ENCODE peak calls at places on chromosomes 3 and 15, in ten cellular contexts. T, S, G, M, K, N, E, F, P and B are unnamed samples.

GRCh38 chr3:176919836-176920760 is 277.2 kb downstream of the TBL1XR1 start:
- DNase-seq in T (no peak), S (no peak), G (no peak), M (no peak), K (no peak), N (no peak), E (no peak), F (no peak), P (no peak), B (no peak)

GRCh38 chr3:122691195-122691594 is 10.6 kb downstream of the PARP14 start:
- DNase-seq in T (no peak), S (no peak), G (no peak), M (no peak), K (no peak), N (no peak), E (no peak), F (no peak), P (no peak), B (peak)

GRCh38 chr3:9214599-9214998 is 34.8 kb downstream of the SRGAP3 start:
- DNase-seq in T (no peak), S (no peak), G (no peak), M (no peak), K (no peak), N (no peak), E (no peak), F (no peak), P (no peak), B (no peak)

GRCh38 chr3:151093148-151093547 is 7.7 kb downstream of the MED12L start:
- DNase-seq in T (no peak), S (no peak), G (no peak), M (no peak), K (no peak), N (no peak), E (no peak), F (no peak), P (no peak), B (no peak)

GRCh38 chr15:71730277-71731144 is 79.8 kb upstream of the NR2E3 start:
- DNase-seq in T (peak), S (peak), G (no peak), M (peak), K (no peak), N (no peak), E (peak), F (no peak), P (peak), B (peak)

GRCh38 chr3:33372218-33373081 is 67.8 kb downstream of the UBP1 start:
- DNase-seq in T (peak), S (peak), G (no peak), M (peak), K (no peak), N (no peak), E (no peak), F (no peak), P (peak), B (peak)

GRCh38 chr15:64122936-64123351 is 27.2 kb downstream of the SNX1 start:
- DNase-seq in T (no peak), S (no peak), G (no peak), M (no peak), K (no peak), N (no peak), E (no peak), F (no peak), P (no peak), B (no peak)

GRCh38 chr3:194249323-194250103 is 101.6 kb downstream of the CPN2 start:
- DNase-seq in T (no peak), S (no peak), G (no peak), M (no peak), K (no peak), N (no peak), E (no peak), F (no peak), P (peak), B (no peak)

GRCh38 chr3:131704084-131704483 is 201.3 kb upstream of the MRPL3 start:
- DNase-seq in T (no peak), S (no peak), G (no peak), M (no peak), K (no peak), N (no peak), E (no peak), F (no peak), P (no peak), B (no peak)

GRCh38 chr3:65992106-65992505 is 46.6 kb downstream of the MAGI1 start:
- DNase-seq in T (no peak), S (no peak), G (no peak), M (no peak), K (no peak), N (no peak), E (no peak), F (no peak), P (no peak), B (no peak)

GRCh38 chr3:16106050-16106449 is 68.4 kb upstream of the GALNT15 start:
- DNase-seq in T (no peak), S (no peak), G (no peak), M (no peak), K (no peak), N (no peak), E (no peak), F (no peak), P (no peak), B (no peak)

GRCh38 chr3:8554725-8555621 is 53.4 kb downstream of the LMCD1 start:
- DNase-seq in T (peak), S (no peak), G (no peak), M (no peak), K (peak), N (peak), E (peak), F (no peak), P (peak), B (no peak)

GRCh38 chr3:99730870-99731269 is 86.8 kb upstream of the CMSS1 start:
- DNase-seq in T (no peak), S (no peak), G (no peak), M (no peak), K (no peak), N (no peak), E (no peak), F (no peak), P (no peak), B (no peak)

GRCh38 chr15:38860682-38861081 is 296.1 kb upstream of the RASGRP1 start:
- DNase-seq in T (no peak), S (no peak), G (no peak), M (no peak), K (no peak), N (no peak), E (no peak), F (no peak), P (no peak), B (no peak)

GRCh38 chr3:147191795-147192385 is 214.5 kb downstream of the ZIC4 start:
- DNase-seq in T (peak), S (no peak), G (peak), M (peak), K (no peak), N (no peak), E (peak), F (no peak), P (peak), B (no peak)

GRCh38 chr3:126988451-126989021 is 5.6 kb downstream of the PLXNA1 start:
- DNase-seq in T (no peak), S (no peak), G (no peak), M (no peak), K (no peak), N (no peak), E (no peak), F (no peak), P (no peak), B (no peak)

GRCh38 chr3:32460031-32460749 is 42.5 kb downstream of the CMTM6 start:
- DNase-seq in T (peak), S (peak), G (no peak), M (no peak), K (no peak), N (no peak), E (peak), F (peak), P (no peak), B (peak)

DNA sequence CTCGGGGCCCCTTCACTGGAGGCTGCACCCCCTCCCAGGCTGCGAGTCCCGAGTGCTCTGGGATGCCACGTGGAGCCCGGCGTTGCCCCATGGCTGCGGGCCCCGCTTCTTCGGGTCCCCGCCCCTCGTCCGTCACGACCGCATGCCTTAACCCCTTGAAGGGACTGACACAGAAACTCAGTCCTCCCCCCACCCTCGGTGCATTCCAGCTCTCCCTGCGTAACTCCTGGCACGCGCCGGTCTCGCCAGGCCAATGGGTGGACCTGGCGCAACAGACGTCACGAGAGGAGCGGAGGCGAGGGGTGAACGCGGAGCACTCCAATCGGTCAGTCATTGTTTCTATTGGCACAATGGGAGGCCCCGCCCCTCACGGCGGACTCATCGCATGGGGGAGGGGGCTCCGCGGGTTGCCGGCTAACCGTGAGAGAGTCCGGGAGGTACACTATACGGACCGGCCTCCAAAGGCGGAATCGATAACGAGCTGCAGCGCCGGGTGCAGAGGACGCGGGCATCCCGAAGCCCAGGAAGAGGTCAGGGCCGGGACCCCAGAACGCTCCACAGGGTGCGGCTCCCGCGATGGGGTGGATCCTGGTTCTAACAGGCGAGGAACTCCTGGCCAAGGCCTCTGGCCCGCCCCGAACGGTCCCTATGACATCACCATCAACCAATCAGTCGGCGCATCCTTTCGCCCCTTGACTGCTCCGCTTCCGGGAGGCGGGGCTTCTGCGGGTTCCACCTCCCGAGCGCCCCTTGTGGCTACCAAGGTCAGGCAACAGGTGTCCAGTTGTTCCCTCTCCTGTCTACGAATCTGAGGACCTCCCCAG is 1.0 kb upstream of the CELSR3 start:
- DNase-seq in T (peak), S (peak), G (peak), M (peak), K (peak), N (peak), E (peak), F (peak), P (peak), B (peak)
- TF ChIP-seq CTCF in T (peak), S (peak), G (peak), M (peak), K (peak), N (peak), E (peak), F (peak), P (peak), B (peak)

DNA sequence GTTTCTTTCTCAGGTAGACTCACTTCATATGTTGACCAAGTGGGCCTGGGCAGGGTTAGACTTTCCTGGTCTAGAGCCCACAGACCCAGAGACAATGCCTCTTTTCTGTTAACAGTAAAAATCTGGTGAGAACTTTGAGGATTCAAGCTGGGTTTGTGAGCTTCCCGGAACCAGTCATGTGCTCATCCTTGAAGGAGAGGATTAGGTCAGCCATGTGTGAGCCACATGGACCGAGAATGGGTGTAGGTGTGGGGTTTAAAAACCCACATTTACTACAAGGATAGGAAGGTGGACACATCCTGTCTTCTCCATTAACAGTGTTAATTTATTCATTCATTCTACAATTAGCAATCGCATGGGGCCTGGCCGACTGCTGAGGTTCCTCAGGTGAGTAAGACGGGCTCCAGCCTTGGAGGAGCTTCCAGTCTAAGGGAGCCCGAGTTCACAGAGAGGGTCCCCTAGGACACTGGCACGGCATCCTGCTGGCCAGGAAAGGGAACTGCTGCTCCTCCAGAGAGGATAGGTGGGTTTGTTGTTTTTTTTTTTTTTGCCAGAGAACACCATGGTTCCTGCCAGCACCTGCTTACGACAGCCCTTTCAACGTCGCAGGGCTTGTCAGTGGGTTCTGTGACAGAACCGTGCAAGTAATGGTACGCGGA is 69.0 kb downstream of the SQOR start:
- DNase-seq in T (no peak), S (no peak), G (no peak), M (no peak), K (no peak), N (no peak), E (peak), F (no peak), P (no peak), B (no peak)
- TF ChIP-seq CTCF in T (peak), S (peak), G (peak), M (no peak), K (no peak), N (no peak), E (peak), F (no peak), P (peak), B (no peak)

GRCh38 chr15:79900087-79900486 is 3.3 kb upstream of the MTHFS start:
- DNase-seq in T (no peak), S (peak), G (no peak), M (no peak), K (no peak), N (no peak), E (no peak), F (no peak), P (no peak), B (no peak)

GRCh38 chr15:79903626-79904025 is 6.8 kb upstream of the MTHFS start:
- DNase-seq in T (no peak), S (no peak), G (no peak), M (no peak), K (no peak), N (no peak), E (no peak), F (no peak), P (no peak), B (no peak)

GRCh38 chr15:79904256-79904655 is 7.4 kb upstream of the MTHFS start:
- DNase-seq in T (no peak), S (no peak), G (no peak), M (no peak), K (no peak), N (no peak), E (no peak), F (no peak), P (no peak), B (no peak)

GRCh38 chr15:79903137-79903536 is 6.3 kb upstream of the MTHFS start:
- DNase-seq in T (no peak), S (no peak), G (no peak), M (no peak), K (no peak), N (no peak), E (no peak), F (no peak), P (no peak), B (no peak)

GRCh38 chr15:79901958-79902357 is 5.1 kb upstream of the MTHFS start:
- DNase-seq in T (no peak), S (no peak), G (no peak), M (no peak), K (no peak), N (no peak), E (no peak), F (no peak), P (no peak), B (no peak)
- TF ChIP-seq CTCF in T (no peak), S (no peak), G (no peak), M (no peak), K (no peak), N (no peak), E (no peak), F (no peak), P (no peak), B (no peak)

GRCh38 chr3:178474526-178474925 is 61.7 kb upstream of the KCNMB2 start:
- DNase-seq in T (no peak), S (no peak), G (no peak), M (no peak), K (no peak), N (no peak), E (no peak), F (no peak), P (no peak), B (no peak)

GRCh38 chr3:178472941-178473340 is 63.3 kb upstream of the KCNMB2 start:
- DNase-seq in T (no peak), S (no peak), G (no peak), M (no peak), K (no peak), N (no peak), E (no peak), F (no peak), P (no peak), B (no peak)

GRCh38 chr3:178476886-178477285 is 59.4 kb upstream of the KCNMB2 start:
- DNase-seq in T (no peak), S (no peak), G (no peak), M (no peak), K (no peak), N (no peak), E (no peak), F (no peak), P (no peak), B (no peak)

GRCh38 chr3:178479446-178479845 is 56.8 kb upstream of the KCNMB2 start:
- DNase-seq in T (no peak), S (no peak), G (no peak), M (no peak), K (no peak), N (no peak), E (no peak), F (no peak), P (no peak), B (no peak)

GRCh38 chr3:178475062-178475461 is 61.2 kb upstream of the KCNMB2 start:
- DNase-seq in T (no peak), S (no peak), G (no peak), M (no peak), K (no peak), N (no peak), E (no peak), F (no peak), P (no peak), B (no peak)
- TF ChIP-seq CTCF in T (no peak), S (no peak), G (no peak), M (no peak), K (no peak), N (no peak), E (no peak), F (no peak), P (no peak), B (no peak)

DNA sequence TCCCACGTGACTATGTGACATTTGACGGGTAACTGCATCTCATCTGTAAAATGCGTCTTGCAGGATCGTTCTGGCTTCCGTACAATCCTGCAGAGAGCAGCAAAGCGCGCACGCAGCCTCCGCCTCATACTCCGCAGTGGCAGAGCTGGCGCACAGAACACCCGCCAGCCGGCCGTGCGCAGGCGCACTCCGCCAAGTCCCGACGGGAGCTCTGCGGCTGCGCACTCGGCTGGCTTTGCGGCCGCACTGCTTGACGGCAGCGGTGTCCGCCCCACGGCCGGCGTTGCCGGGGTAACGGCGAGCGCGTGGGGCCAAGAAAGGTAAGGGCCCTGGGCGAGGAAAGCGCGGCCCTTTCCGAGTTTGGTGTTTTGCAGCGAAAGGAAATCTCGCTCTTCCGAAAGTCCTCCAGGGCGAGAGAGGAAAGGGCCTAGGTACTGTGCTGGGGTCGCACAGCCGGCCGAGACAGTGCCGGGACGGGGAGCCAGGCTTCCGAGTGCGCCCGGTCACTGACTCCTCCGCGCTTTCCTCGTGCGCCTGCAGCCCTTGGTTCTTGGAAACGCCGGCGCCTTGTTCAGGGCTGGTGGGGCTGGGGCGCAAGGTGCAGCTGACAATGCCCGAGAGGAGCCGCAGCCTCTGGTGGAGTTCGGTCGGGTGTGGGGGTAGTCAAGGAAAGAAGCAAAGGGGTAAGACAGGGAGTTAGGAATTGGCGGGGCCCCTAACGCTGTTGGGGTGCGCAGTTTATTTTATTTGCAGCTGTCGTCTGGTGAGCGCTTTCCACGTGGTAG is at the start of gene TSEN2:
- DNase-seq in T (peak), S (peak), G (peak), M (peak), K (peak), N (peak), E (peak), F (peak), P (peak), B (peak)
- TF ChIP-seq CTCF in T (no peak), S (no peak), G (no peak), M (peak), K (no peak), N (no peak), E (no peak), F (no peak), P (peak), B (peak)

GRCh38 chr3:68892297-68892696 is 40.0 kb downstream of the TAFA4 start:
- DNase-seq in T (no peak), S (no peak), G (no peak), M (no peak), K (no peak), N (no peak), E (no peak), F (no peak), P (no peak), B (no peak)

GRCh38 chr3:68889328-68889727 is 43.0 kb downstream of the TAFA4 start:
- DNase-seq in T (no peak), S (no peak), G (no peak), M (no peak), K (no peak), N (no peak), E (no peak), F (no peak), P (no peak), B (no peak)

DNA sequence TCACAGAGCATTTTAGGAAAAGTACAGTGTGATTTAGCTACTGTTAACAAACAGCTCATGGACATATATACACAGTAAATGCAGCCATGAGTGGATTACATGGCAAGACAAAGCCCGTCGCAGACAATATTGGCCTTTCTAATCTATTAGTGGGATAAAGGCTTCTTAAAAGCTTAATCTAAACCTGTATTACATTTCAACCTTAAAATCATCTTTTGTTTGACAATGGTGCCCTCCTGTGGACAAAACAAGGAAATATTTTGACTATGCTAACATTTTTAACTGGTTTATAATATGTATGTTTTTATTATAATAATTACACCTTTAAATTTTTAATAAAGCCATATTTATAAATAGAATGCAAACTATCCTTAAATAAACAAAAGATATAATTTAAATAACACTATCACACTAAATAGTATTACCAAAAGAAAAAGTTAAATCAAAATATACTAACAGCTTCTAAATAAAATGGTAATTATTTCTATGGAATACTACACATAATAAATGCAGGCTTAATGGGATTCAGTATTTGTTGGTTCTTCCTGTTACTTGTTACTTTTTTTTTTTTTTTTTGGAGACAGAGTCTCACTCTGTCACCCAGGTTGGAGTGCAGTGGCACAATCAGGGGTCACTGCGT is 38.6 kb downstream of the TAFA4 start:
- DNase-seq in T (no peak), S (peak), G (no peak), M (no peak), K (no peak), N (no peak), E (no peak), F (no peak), P (no peak), B (peak)
- TF ChIP-seq CTCF in T (peak), S (peak), G (peak), M (peak), K (peak), N (peak), E (peak), F (peak), P (peak), B (peak)

DNA sequence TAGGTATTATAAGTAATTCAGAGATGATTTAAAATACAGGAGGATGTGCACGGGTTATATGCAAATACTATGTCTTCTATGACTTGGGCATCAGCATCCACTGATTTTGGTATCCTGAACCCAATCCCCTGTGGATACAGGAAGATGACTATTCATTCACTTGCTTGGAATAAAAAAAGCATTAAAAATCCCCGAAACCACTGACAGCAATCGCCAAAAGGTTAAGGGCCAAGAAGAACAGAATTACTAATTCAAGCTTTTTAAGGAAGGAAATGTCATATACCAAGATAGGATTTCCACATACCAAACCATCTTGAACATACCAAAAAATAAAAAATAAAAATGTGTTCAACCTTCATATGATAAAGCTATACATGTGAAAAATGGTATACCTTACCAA is 93.7 kb downstream of the DLG1 start:
- DNase-seq in T (no peak), S (no peak), G (no peak), M (no peak), K (no peak), N (no peak), E (no peak), F (no peak), P (no peak), B (no peak)
- TF ChIP-seq CTCF in T (no peak), S (no peak), G (no peak), M (no peak), K (no peak), N (no peak), E (no peak), F (no peak), P (no peak), B (no peak)